ENCODE peak calls at places on chromosomes 1 and 21, in ten cellular contexts. E, M, W, R, T, B, P, G, N and C are unnamed samples.

GRCh38 chr1:89622895-89623294 is 10.0 kb upstream of the LRRC8C start:
- DNase-seq in E (no peak), M (no peak), W (no peak), R (no peak), T (peak; percentile 21), B (no peak), P (no peak), G (no peak), N (peak; percentile 14), C (no peak)

GRCh38 chr21:46083271-46084040 is 14.5 kb upstream of the COL6A2 start:
- DNase-seq in E (no peak), M (peak; percentile 53), W (no peak), R (peak; percentile 72), T (no peak), B (no peak), P (peak; percentile 27), G (peak; percentile 65), N (no peak), C (peak; percentile 77)

GRCh38 chr1:157090771-157091170 is 8.8 kb downstream of the ETV3L start:
- DNase-seq in E (no peak), M (no peak), W (no peak), R (no peak), T (no peak), B (no peak), P (no peak), G (no peak), N (no peak), C (no peak)

GRCh38 chr1:172809751-172810150 is 150.8 kb downstream of the FASLG start:
- DNase-seq in E (no peak), M (no peak), W (no peak), R (no peak), T (no peak), B (no peak), P (no peak), G (no peak), N (no peak), C (no peak)

GRCh38 chr1:182723195-182723594 is 38.8 kb upstream of the RGS8 start:
- DNase-seq in E (no peak), M (no peak), W (peak; percentile 22), R (no peak), T (no peak), B (no peak), P (no peak), G (peak; percentile 69), N (no peak), C (no peak)

GRCh38 chr1:45442272-45442671 is 48.7 kb downstream of the TESK2 start:
- DNase-seq in E (no peak), M (peak; percentile 55), W (no peak), R (peak; percentile 35), T (peak; percentile 71), B (no peak), P (no peak), G (no peak), N (peak; percentile 21), C (no peak)

GRCh38 chr1:94004924-94005323 is 95.7 kb upstream of the GCLM start:
- DNase-seq in E (no peak), M (no peak), W (no peak), R (no peak), T (peak; percentile 93), B (no peak), P (no peak), G (no peak), N (peak; percentile 75), C (no peak)

GRCh38 chr1:30511563-30512252 is 211.7 kb downstream of the MATN1 start:
- DNase-seq in E (no peak), M (peak; percentile 49), W (no peak), R (peak; percentile 24), T (peak; percentile 48), B (peak; percentile 40), P (no peak), G (no peak), N (peak; percentile 27), C (no peak)

GRCh38 chr1:9884805-9885204 is 25.3 kb downstream of the CTNNBIP1 start:
- DNase-seq in E (no peak), M (no peak), W (no peak), R (no peak), T (no peak), B (no peak), P (no peak), G (no peak), N (no peak), C (no peak)

GRCh38 chr1:246515390-246516005 is 8.4 kb upstream of the SMYD3 start:
- DNase-seq in E (no peak), M (no peak), W (no peak), R (no peak), T (no peak), B (no peak), P (no peak), G (no peak), N (no peak), C (no peak)

GRCh38 chr1:115188680-115189395 is 99.5 kb upstream of the TSPAN2 start:
- DNase-seq in E (no peak), M (no peak), W (no peak), R (no peak), T (no peak), B (no peak), P (no peak), G (no peak), N (no peak), C (no peak)

GRCh38 chr1:110155878-110156522 is 5.7 kb downstream of the SLC6A17 start:
- DNase-seq in E (no peak), M (no peak), W (peak; percentile 42), R (no peak), T (peak; percentile 71), B (peak; percentile 64), P (peak; percentile 39), G (peak; percentile 78), N (peak; percentile 56), C (peak; percentile 18)

GRCh38 chr1:28755701-28756100 is 19.0 kb downstream of the YTHDF2 start:
- DNase-seq in E (no peak), M (no peak), W (no peak), R (no peak), T (no peak), B (no peak), P (no peak), G (no peak), N (no peak), C (no peak)

GRCh38 chr1:149917590-149918144 is at the start of gene SV2A:
- DNase-seq in E (no peak), M (no peak), W (no peak), R (no peak), T (peak; percentile 25), B (no peak), P (no peak), G (peak; percentile 71), N (no peak), C (peak; percentile 15)

GRCh38 chr1:193185861-193186714 is at the start of gene B3GALT2:
- DNase-seq in E (no peak), M (no peak), W (peak; percentile 65), R (no peak), T (peak; percentile 67), B (peak; percentile 48), P (no peak), G (no peak), N (peak; percentile 39), C (no peak)

GRCh38 chr1:244654284-244655038 is 1.5 kb downstream of the DESI2 start:
- DNase-seq in E (no peak), M (no peak), W (no peak), R (no peak), T (peak; percentile 16), B (no peak), P (no peak), G (no peak), N (peak; percentile 43), C (no peak)

GRCh38 chr1:83546863-83547262 is 452.1 kb downstream of the TTLL7 start:
- DNase-seq in E (no peak), M (no peak), W (no peak), R (no peak), T (no peak), B (no peak), P (no peak), G (no peak), N (peak; percentile 27), C (peak; percentile 22)

GRCh38 chr1:172537827-172538391 is 5.0 kb downstream of the SUCO start:
- DNase-seq in E (no peak), M (no peak), W (no peak), R (no peak), T (no peak), B (no peak), P (no peak), G (no peak), N (no peak), C (no peak)

DNA sequence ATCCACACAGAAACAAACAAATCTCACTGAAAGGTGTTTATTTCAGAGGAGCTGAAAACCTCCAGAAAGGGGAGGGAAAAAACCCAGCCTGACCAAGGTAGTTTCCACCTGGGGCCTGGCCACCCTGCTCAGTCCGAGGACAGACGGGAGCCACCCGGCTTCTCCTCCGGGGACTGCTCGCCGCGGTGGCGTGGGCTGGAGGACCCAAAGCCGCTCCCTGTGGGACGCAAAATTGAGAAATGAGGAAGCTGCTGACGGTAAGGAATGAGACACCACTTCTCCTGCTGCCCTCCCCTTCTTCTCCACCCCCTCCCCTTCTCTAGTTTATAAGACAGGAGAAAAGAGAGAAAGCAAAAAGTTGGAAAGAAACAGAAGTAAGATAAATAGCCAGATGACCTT is 12.7 kb downstream of the ITGB2 start:
- DNase-seq in E (no peak), M (no peak), W (no peak), R (no peak), T (no peak), B (no peak), P (no peak), G (no peak), N (no peak), C (no peak)
- TF ChIP-seq CTCF in E (no peak), M (no peak), W (no peak), R (no peak), T (no peak), B (no peak), P (no peak), G (no peak), N (no peak), C (no peak)

GRCh38 chr1:26203642-26204318 is 13.4 kb downstream of the CATSPER4 start:
- DNase-seq in E (no peak), M (no peak), W (no peak), R (no peak), T (no peak), B (no peak), P (no peak), G (no peak), N (no peak), C (no peak)
- TF ChIP-seq CTCF in E (no peak), M (no peak), W (no peak), R (no peak), T (no peak), B (no peak), P (no peak), G (no peak), N (no peak), C (no peak)

GRCh38 chr1:96842215-96842614 is 120.6 kb downstream of the PTBP2 start:
- DNase-seq in E (no peak), M (no peak), W (no peak), R (no peak), T (no peak), B (no peak), P (no peak), G (no peak), N (no peak), C (no peak)
- TF ChIP-seq CTCF in E (no peak), M (no peak), W (no peak), R (peak; percentile 12), T (peak; percentile 31), B (peak; percentile 63), P (no peak), G (peak; percentile 16), N (peak; percentile 11), C (peak; percentile 18)

DNA sequence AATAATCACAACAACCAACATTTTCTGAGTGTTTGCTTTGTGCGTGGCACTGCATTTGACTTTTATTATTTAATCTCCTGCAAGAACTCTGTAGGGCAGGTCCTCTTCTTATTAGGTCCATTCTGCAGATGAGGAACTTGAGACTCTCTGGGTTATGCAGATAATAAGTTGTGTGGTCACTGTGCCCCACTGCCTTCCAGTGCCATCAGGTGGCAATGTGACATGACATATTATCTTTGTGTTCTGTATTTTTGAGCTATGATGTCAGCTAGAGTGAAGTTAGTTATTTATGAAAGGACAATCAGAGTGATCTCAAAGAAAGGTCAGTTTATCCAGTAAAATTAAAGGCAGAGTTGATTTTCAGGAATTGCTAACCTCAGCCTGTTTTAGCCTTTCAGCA is 196.0 kb downstream of the FMN2 start:
- DNase-seq in E (no peak), M (no peak), W (no peak), R (no peak), T (no peak), B (no peak), P (no peak), G (no peak), N (no peak), C (no peak)
- TF ChIP-seq CTCF in E (no peak), M (no peak), W (no peak), R (no peak), T (no peak), B (no peak), P (no peak), G (no peak), N (no peak), C (no peak)